ENCODE peak calls at places on chromosomes 6 and 20, in five cellular contexts. L, E, M, X and B are unnamed samples.

GRCh38 chr20:22775671-22776139 is 191.3 kb upstream of the FOXA2 start:
- DNase-seq in L (no peak), E (no peak), M (peak), X (no peak), B (peak)

GRCh38 chr6:40743690-40744446 is 156.7 kb upstream of the LRFN2 start:
- DNase-seq in L (no peak), E (no peak), M (no peak), X (no peak), B (no peak)

GRCh38 chr6:39930540-39930939 is 3.7 kb downstream of the MOCS1 start:
- DNase-seq in L (no peak), E (no peak), M (no peak), X (no peak), B (no peak)

GRCh38 chr6:72922401-72922800 is 300.5 kb downstream of the KCNQ5 start:
- DNase-seq in L (no peak), E (no peak), M (peak), X (no peak), B (no peak)

GRCh38 chr6:11021714-11022113 is 22.4 kb downstream of the ELOVL2 start:
- DNase-seq in L (no peak), E (no peak), M (no peak), X (no peak), B (no peak)

GRCh38 chr20:61875221-61875885 is 190.3 kb downstream of the TAF4 start:
- DNase-seq in L (no peak), E (no peak), M (no peak), X (no peak), B (no peak)

GRCh38 chr6:16224409-16224808 is 14.0 kb upstream of the GMPR start:
- DNase-seq in L (no peak), E (no peak), M (no peak), X (no peak), B (no peak)

GRCh38 chr6:160077526-160077925 is 44.1 kb upstream of the SLC22A1 start:
- DNase-seq in L (no peak), E (no peak), M (peak), X (peak), B (peak)

GRCh38 chr6:110882824-110883554 is 8.4 kb downstream of the AMD1 start:
- DNase-seq in L (no peak), E (no peak), M (no peak), X (no peak), B (no peak)

GRCh38 chr6:110881929-110882629 is 7.5 kb downstream of the AMD1 start:
- DNase-seq in L (no peak), E (no peak), M (peak), X (no peak), B (no peak)

GRCh38 chr6:110886555-110887167 is 12.1 kb downstream of the AMD1 start:
- DNase-seq in L (no peak), E (no peak), M (no peak), X (no peak), B (no peak)

GRCh38 chr6:110885526-110885925 is 10.9 kb downstream of the AMD1 start:
- DNase-seq in L (no peak), E (no peak), M (no peak), X (no peak), B (no peak)

DNA sequence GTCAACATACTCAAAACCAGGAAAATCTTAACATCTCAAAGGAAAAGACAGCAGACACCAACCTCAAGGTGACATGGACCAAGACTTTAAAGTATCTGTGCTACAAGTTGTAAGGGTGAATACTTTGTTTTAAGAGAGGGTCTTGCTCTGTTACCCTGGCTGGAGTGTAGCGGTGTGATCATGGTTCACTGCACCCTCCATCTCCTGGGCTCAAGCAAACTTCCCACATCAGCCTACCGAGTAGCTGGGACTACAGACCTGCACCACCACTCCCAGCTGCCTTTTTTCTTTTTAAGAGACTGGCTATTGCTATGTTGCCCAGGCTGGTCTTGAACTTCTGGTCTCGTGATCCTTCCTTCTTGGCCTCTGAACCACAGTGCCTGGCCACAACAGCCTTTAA is 9.7 kb downstream of the AMD1 start:
- DNase-seq in L (no peak), E (no peak), M (no peak), X (no peak), B (no peak)
- H3K4me3 ChIP-seq in L (no peak), E (no peak), M (no peak), X (no peak), B (no peak)

GRCh38 chr6:136959471-136959891 is 37.4 kb downstream of the SLC35D3 start:
- DNase-seq in L (peak), E (no peak), M (no peak), X (no peak), B (no peak)

GRCh38 chr6:136952714-136953260 is 30.7 kb downstream of the SLC35D3 start:
- DNase-seq in L (no peak), E (no peak), M (no peak), X (no peak), B (no peak)

GRCh38 chr6:136955123-136955522 is 33.0 kb downstream of the SLC35D3 start:
- DNase-seq in L (no peak), E (no peak), M (no peak), X (no peak), B (no peak)

GRCh38 chr6:136958168-136958567 is 36.1 kb downstream of the SLC35D3 start:
- DNase-seq in L (no peak), E (no peak), M (no peak), X (no peak), B (no peak)

DNA sequence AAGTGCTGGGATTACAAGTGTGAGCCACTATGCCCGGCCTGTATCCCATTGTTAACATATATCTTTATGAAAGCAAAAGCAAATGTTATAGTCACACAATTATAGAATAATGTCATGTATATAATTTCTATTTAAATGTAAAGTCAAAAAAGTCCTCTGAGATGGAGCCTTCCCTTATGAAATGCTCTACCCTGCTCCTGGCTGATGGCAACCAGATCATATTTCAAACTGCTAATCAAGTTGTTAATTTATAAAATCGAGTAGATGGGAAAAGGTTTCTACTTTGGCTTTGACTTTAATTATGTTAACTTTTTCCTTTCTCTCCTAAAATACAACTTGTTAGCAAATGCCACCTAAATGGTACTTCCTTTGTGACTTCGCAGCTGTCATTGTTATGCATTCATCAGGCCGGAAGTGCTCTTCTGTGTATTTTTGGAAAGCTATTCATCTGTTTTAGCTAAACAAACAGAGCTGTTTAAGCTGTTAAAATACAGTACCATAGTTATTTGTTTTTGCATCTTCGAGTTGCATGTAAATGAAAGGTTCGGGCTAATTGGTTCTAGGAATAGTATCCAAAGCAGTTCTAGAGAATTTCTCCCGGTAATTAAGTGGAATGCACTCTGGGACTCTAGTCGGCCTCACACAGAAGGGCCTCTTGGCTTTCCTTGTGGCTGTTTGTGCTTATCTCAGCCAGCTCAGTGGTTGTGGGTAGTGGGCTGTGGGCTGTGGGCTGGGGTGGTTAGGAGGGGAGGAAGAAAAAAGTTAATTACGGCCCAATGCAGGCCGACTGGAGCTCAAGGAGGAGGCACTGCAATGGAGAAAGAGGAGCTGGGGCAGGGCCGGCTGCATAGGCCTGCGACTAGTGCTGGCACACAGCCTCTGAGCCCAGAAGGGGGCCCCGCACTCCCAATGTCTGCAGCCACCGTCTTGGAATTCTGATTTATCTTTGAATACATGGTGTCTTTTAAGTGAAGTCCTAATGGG is 34.8 kb downstream of the SLC35D3 start:
- DNase-seq in L (no peak), E (no peak), M (no peak), X (no peak), B (no peak)
- TF ChIP-seq CTCF in L (no peak), E (no peak), M (no peak), X (no peak), B (no peak)

GRCh38 chr6:136284909-136285308 is 4.7 kb downstream of the BCLAF1 start:
- DNase-seq in L (no peak), E (peak), M (peak), X (peak), B (peak)
- H3K4me3 ChIP-seq in L (no peak), E (peak), M (no peak), X (peak), B (no peak)

GRCh38 chr6:124297507-124297906 is 493.8 kb downstream of the NKAIN2 start:
- DNase-seq in L (no peak), E (no peak), M (no peak), X (no peak), B (no peak)
- TF ChIP-seq CTCF in L (no peak), E (no peak), M (no peak), X (no peak), B (no peak)